ENCODE peak calls at places on chromosomes 2 and 18, in seven cellular contexts. H, P, D, W, Z, U and B are unnamed samples. For H3K4me1, the result is how much of the 10 kb centered on the place peaks cover.

GRCh38 chr2:239724194-239724849 is 300.8 kb downstream of the NDUFA10 start:
- DNase-seq in H (no peak), P (no peak), D (peak), W (no peak), Z (no peak), U (no peak), B (no peak)

GRCh38 chr2:128375454-128375853 is 56.8 kb upstream of the HS6ST1 start:
- DNase-seq in H (no peak), P (no peak), D (no peak), W (no peak), Z (peak), U (no peak), B (no peak)

GRCh38 chr2:120313695-120314615 is 32.0 kb upstream of the INHBB start:
- DNase-seq in H (no peak), P (no peak), D (no peak), W (no peak), Z (peak), U (no peak), B (no peak)

GRCh38 chr2:42905341-42906114 is 113.1 kb upstream of the HAAO start:
- DNase-seq in H (peak), P (peak), D (no peak), W (no peak), Z (no peak), U (no peak), B (no peak)

GRCh38 chr18:9637036-9637767 is 22.8 kb upstream of the PPP4R1 start:
- DNase-seq in H (no peak), P (peak), D (no peak), W (peak), Z (no peak), U (no peak), B (no peak)

GRCh38 chr2:85001595-85001994 is 30.6 kb downstream of the KCMF1 start:
- DNase-seq in H (no peak), P (no peak), D (no peak), W (no peak), Z (no peak), U (no peak), B (no peak)

GRCh38 chr18:56296381-56296780 is 342.0 kb downstream of the TXNL1 start:
- DNase-seq in H (no peak), P (no peak), D (no peak), W (no peak), Z (no peak), U (no peak), B (no peak)

GRCh38 chr2:37650548-37651101 is 20.8 kb downstream of the CDC42EP3 start:
- DNase-seq in H (no peak), P (no peak), D (no peak), W (no peak), Z (no peak), U (no peak), B (no peak)

GRCh38 chr2:96962567-96963203 is 23.7 kb downstream of the FAM178B start:
- DNase-seq in H (peak), P (no peak), D (peak), W (no peak), Z (no peak), U (no peak), B (no peak)

GRCh38 chr2:235605999-235606715 is 112.3 kb downstream of the AGAP1 start:
- DNase-seq in H (no peak), P (peak), D (no peak), W (peak), Z (no peak), U (no peak), B (no peak)

GRCh38 chr2:95029898-95030341 is 4.4 kb downstream of the MAL start:
- DNase-seq in H (no peak), P (no peak), D (no peak), W (no peak), Z (no peak), U (no peak), B (no peak)

GRCh38 chr2:200039847-200040246 is 84.5 kb downstream of the MAIP1 start:
- DNase-seq in H (no peak), P (peak), D (no peak), W (peak), Z (no peak), U (no peak), B (no peak)

GRCh38 chr18:46301571-46301970 is 197.4 kb downstream of the HAUS1 start:
- DNase-seq in H (no peak), P (no peak), D (no peak), W (no peak), Z (no peak), U (no peak), B (no peak)

GRCh38 chr2:3197308-3197707 is 180.3 kb downstream of the EIPR1 start:
- DNase-seq in H (no peak), P (no peak), D (no peak), W (no peak), Z (no peak), U (no peak), B (no peak)

GRCh38 chr18:3248062-3248669 is 565 bp downstream of the MYL12A start:
- DNase-seq in H (peak), P (peak), D (peak), W (peak), Z (no peak), U (no peak), B (no peak)

GRCh38 chr18:75375341-75375740 is 52.2 kb downstream of the SMIM21 start:
- DNase-seq in H (no peak), P (no peak), D (no peak), W (no peak), Z (no peak), U (no peak), B (no peak)

GRCh38 chr18:22452226-22452668 is 34.5 kb upstream of the CTAGE1 start:
- DNase-seq in H (no peak), P (no peak), D (no peak), W (no peak), Z (no peak), U (no peak), B (no peak)

GRCh38 chr18:76823574-76823973 is 1.2 kb downstream of the ZNF236 start:
- DNase-seq in H (no peak), P (peak), D (peak), W (peak), Z (no peak), U (no peak), B (no peak)
- TF ChIP-seq CTCF in H (peak), P (peak), D (no peak), W (no peak), Z (no peak), U (peak), B (no peak)

DNA sequence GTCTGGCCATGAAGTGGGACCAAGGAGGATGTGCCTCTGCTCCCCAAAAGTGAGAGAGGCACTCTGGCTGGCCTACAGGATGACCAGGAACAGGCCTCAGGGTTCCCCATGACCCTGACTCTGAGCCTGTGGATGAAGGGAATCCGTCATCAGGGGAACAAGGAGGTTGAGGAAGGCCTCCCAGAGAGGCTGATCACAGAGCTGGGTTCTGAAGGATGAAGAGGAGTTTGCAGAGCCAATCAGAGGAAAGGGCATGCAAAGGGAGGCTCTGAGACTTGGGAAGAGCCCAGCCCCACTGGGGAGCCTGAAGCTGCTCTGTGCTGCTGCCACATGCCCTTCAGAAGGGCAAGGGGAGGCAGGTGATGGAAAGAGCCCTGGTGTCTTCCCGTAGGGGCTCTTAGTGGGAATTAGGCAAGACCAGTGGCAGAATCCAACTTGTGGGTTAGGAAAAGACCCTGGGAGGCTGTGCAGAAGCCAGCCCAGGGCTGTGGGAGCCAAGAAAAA is 141.3 kb upstream of the ID2 start:
- DNase-seq in H (no peak), P (no peak), D (no peak), W (no peak), Z (no peak), U (no peak), B (no peak)
- H3K4me1 ChIP-seq in H (under half), P (under half), D (under half), W (under half), Z (under half), U (half or more), B (under half)

GRCh38 chr18:12754511-12754910 is 51.7 kb downstream of the PSMG2 start:
- DNase-seq in H (no peak), P (no peak), D (no peak), W (no peak), Z (no peak), U (no peak), B (no peak)
- TF ChIP-seq CTCF in H (no peak), P (no peak), D (no peak), W (no peak), Z (no peak), U (no peak), B (no peak)

GRCh38 chr18:80177128-80177527 is 68.1 kb downstream of the ADNP2 start:
- DNase-seq in H (no peak), P (no peak), D (no peak), W (no peak), Z (no peak), U (no peak), B (no peak)
- H3K4me1 ChIP-seq in H (under half), P (under half), D (under half), W (under half), Z (under half), U (under half), B (half or more)

GRCh38 chr2:102592601-102593000 is 26.8 kb upstream of the SLC9A2 start:
- DNase-seq in H (peak), P (no peak), D (peak), W (no peak), Z (peak), U (no peak), B (no peak)
- TF ChIP-seq CTCF in H (peak), P (peak), D (peak), W (peak), Z (peak), U (no peak), B (peak)

GRCh38 chr2:231133365-231134114 is 8.7 kb upstream of the HTR2B start:
- DNase-seq in H (no peak), P (no peak), D (no peak), W (no peak), Z (no peak), U (no peak), B (no peak)
- H3K4me1 ChIP-seq in H (under half), P (under half), D (under half), W (under half), Z (under half), U (under half), B (under half)

GRCh38 chr18:63844254-63844653 is 43.3 kb upstream of the SERPINB2 start:
- DNase-seq in H (peak), P (peak), D (no peak), W (peak), Z (no peak), U (no peak), B (no peak)
- TF ChIP-seq CTCF in H (peak), P (peak), D (peak), W (peak), Z (peak), U (peak), B (peak)